ENCODE peak calls at places on chromosomes 11 and 22, in ten cellular contexts. S, K, A, F, E, U, N, H, Y and J are unnamed samples.

GRCh38 chr11:33089776-33090175 is 50.4 kb downstream of the TCP11L1 start:
- DNase-seq in Y (no peak), A (no peak), U (peak; percentile 7), H (no peak), F (no peak), N (no peak), E (no peak), K (no peak), S (peak; percentile 3), J (no peak)

GRCh38 chr11:112318193-112318592 is 57.5 kb upstream of the PLET1 start:
- DNase-seq in K (no peak), F (no peak), A (peak; percentile 93), S (peak; percentile 94), Y (no peak), H (no peak), N (no peak), U (peak; percentile 91), E (no peak), J (no peak)

GRCh38 chr11:116586392-116586791 is 186.4 kb downstream of the BUD13 start:
- DNase-seq in U (no peak), A (no peak), N (no peak), F (no peak), E (no peak), Y (no peak), K (no peak), H (no peak), S (no peak), J (no peak)

GRCh38 chr22:25881353-25881752 is 139.4 kb downstream of the MYO18B start:
- DNase-seq in Y (no peak), K (no peak), S (no peak), E (no peak), A (no peak), U (no peak), N (no peak), H (no peak), F (no peak), J (no peak)

GRCh38 chr11:8296203-8296602 is 32.5 kb upstream of the LMO1 start:
- DNase-seq in S (no peak), E (no peak), N (no peak), A (no peak), H (no peak), F (no peak), Y (no peak), U (no peak), K (no peak), J (no peak)

GRCh38 chr11:502288-503178 is 4.5 kb downstream of the RNH1 start:
- DNase-seq in A (no peak), Y (no peak), S (no peak), U (no peak), H (no peak), N (no peak), K (peak; percentile 22), F (no peak), E (no peak), J (no peak)

GRCh38 chr11:31813242-31813960 is 2.3 kb upstream of the PAX6 start:
- DNase-seq in K (no peak), U (no peak), N (no peak), F (no peak), A (no peak), H (no peak), E (no peak), Y (no peak), S (no peak), J (no peak)

GRCh38 chr22:41870786-41871185 is 37.9 kb downstream of the SREBF2 start:
- DNase-seq in N (no peak), E (no peak), A (no peak), F (no peak), Y (no peak), K (no peak), U (no peak), H (no peak), S (no peak), J (no peak)

GRCh38 chr11:75815345-75815983 is 454 bp downstream of the UVRAG start:
- DNase-seq in N (peak; percentile 25), Y (peak; percentile 52), U (peak; percentile 25), S (peak; percentile 28), H (peak; percentile 46), E (peak; percentile 36), F (peak; percentile 91), A (no peak), K (no peak), J (no peak)

GRCh38 chr22:38181453-38182200 is at the start of gene PLA2G6:
- DNase-seq in F (peak; percentile 99), A (peak; percentile 99), H (peak; percentile 99), S (peak; percentile 98), N (peak; percentile 94), E (peak; percentile 98), K (peak; percentile 99), U (peak; percentile 97), Y (peak; percentile 98), J (peak; percentile 72)

GRCh38 chr22:38177926-38178604 is 3.6 kb downstream of the PLA2G6 start:
- DNase-seq in S (peak; percentile 93), Y (no peak), N (no peak), A (peak; percentile 85), U (peak; percentile 87), F (no peak), K (peak; percentile 37), H (peak; percentile 51), E (peak; percentile 69), J (no peak)

GRCh38 chr22:38177044-38177443 is 4.6 kb downstream of the PLA2G6 start:
- DNase-seq in S (no peak), F (no peak), A (no peak), H (no peak), E (no peak), K (no peak), N (no peak), Y (no peak), U (no peak), J (no peak)

GRCh38 chr22:38184788-38185187 is 3.2 kb upstream of the PLA2G6 start:
- DNase-seq in F (no peak), A (no peak), S (no peak), U (no peak), N (no peak), E (no peak), K (no peak), H (no peak), Y (no peak), J (no peak)

DNA sequence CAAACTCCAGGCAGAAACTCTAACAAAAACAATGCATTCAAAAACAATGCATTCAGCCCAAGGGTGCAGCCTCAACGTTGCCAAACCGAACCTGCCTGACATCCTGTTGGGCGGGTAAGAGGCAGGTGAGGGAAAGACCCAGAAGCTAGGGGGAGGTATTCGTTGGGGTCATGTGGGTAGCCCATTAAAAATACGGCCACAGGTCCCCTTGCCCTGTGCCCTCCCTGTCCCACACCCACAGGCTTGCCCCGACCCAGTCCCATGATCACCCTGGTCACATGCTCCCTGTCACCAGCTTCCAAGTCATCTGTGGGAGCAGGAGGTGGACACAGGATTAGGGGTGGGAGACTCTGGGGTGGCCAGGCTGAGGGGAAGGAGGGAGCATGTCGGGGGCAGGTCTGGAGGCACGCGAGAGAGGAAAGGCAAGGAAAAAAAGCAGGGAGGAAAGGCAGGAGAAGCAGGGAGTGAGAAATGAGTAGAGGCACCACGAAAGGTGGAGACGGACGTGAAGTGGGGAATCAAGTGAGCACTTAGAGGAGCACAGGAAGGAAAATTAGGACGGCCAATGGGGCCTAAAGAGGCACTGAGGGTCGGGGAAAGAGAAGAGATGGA is 683 bp downstream of the PLA2G6 start:
- DNase-seq in K (no peak), A (no peak), H (peak; percentile 57), F (peak; percentile 83), E (peak; percentile 59), U (no peak), Y (no peak), N (no peak), S (no peak), J (no peak)
- TF ChIP-seq CTCF in K (no peak), A (no peak), H (no peak), F (no peak), E (no peak), U (no peak), Y (no peak), N (no peak), S (no peak), J (no peak)

GRCh38 chr11:35711173-35711910 is 48.8 kb downstream of the TRIM44 start:
- DNase-seq in A (no peak), N (no peak), U (no peak), E (no peak), H (no peak), Y (no peak), F (no peak), K (no peak), S (no peak), J (no peak)
- TF ChIP-seq CTCF in A (peak; percentile 13), N (no peak), U (peak; percentile 18), E (no peak), H (no peak), Y (no peak), F (no peak), K (peak; percentile 7), S (no peak), J (peak; percentile 28)

GRCh38 chr11:35461917-35462316 is 42.6 kb upstream of the SLC1A2 start:
- DNase-seq in Y (no peak), H (no peak), K (no peak), F (no peak), A (no peak), N (no peak), U (no peak), E (no peak), S (no peak), J (no peak)

GRCh38 chr11:35463211-35463810 is 44.0 kb upstream of the SLC1A2 start:
- DNase-seq in K (no peak), A (no peak), E (no peak), S (no peak), N (no peak), Y (no peak), F (no peak), U (no peak), H (no peak), J (no peak)

GRCh38 chr11:35466058-35466457 is 46.7 kb upstream of the SLC1A2 start:
- DNase-seq in Y (no peak), E (no peak), H (no peak), A (no peak), U (no peak), K (no peak), N (no peak), F (no peak), S (no peak), J (no peak)

GRCh38 chr11:35458846-35459245 is 39.5 kb upstream of the SLC1A2 start:
- DNase-seq in E (no peak), U (no peak), A (no peak), Y (no peak), K (no peak), N (no peak), H (no peak), F (no peak), S (peak; percentile 45), J (no peak)

DNA sequence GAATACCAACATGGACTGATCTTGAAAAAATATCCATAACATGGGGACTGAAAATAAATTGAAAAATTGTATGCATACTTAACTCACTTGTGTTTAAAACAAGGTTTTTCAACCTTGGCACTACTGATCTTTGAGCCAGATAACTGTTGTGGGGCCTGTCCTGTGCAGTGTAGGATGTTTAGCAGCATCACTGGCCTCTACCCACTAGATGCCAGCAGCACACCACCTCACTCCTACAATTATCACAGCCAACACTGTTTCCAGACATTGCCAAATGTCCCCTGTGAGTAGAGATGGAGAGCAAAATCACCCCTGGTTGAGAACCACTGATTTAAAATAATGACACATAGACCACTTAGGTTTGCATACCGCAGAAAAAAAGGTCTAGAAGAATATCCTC is 45.0 kb upstream of the SLC1A2 start:
- DNase-seq in N (no peak), E (no peak), F (no peak), A (no peak), Y (no peak), S (no peak), H (no peak), U (no peak), K (no peak), J (no peak)
- TF ChIP-seq CTCF in N (no peak), E (no peak), F (no peak), A (peak; percentile 7), Y (no peak), S (peak; percentile 47), H (no peak), U (peak; percentile 41), K (peak; percentile 8), J (peak; percentile 24)

GRCh38 chr22:35684270-35684700 is 33.4 kb upstream of the APOL5 start:
- DNase-seq in U (peak; percentile 60), A (peak; percentile 77), K (no peak), S (peak; percentile 63), H (no peak), E (no peak), N (no peak), Y (no peak), F (no peak), J (no peak)
- TF ChIP-seq CTCF in U (peak; percentile 62), A (peak; percentile 45), K (no peak), S (peak; percentile 55), H (no peak), E (no peak), N (no peak), Y (no peak), F (no peak), J (peak; percentile 42)